ENCODE peak calls at places on chromosomes 11 and 22, in ten cellular contexts. One of them, this sample, is unnamed.

GRCh38 chr11:35949242-35949641 is 5.4 kb downstream of the LDLRAD3 start:
- DNase-seq in CD8-positive, alpha-beta memory T cell: no peak
- DNase-seq in choroid plexus epithelial cell: no peak
- DNase-seq in cardiac muscle cell: no peak
- DNase-seq in activated T-cell treated with anti-CD3 and anti-CD28 coated beads, Interleukin-2, amount 50 U/mL, for 1 hour: no peak
- DNase-seq in anterior cingulate cortex: no peak
- DNase-seq in GM12865: no peak
- DNase-seq in endothelial cell: no peak
- DNase-seq in GM20000: no peak
- DNase-seq in stimulated activated CD8-positive, alpha-beta memory T cell treated with anti-CD3 and anti-CD28 coated beads, Interleukin-2, amount 100 ng/mL, for 1 hour: no peak
- DNase-seq in this sample: no peak

GRCh38 chr11:11230802-11231562 is 122.1 kb downstream of the CSNK2A3 start:
- DNase-seq in CD8-positive, alpha-beta memory T cell: no peak
- DNase-seq in choroid plexus epithelial cell: peak
- DNase-seq in cardiac muscle cell: peak
- DNase-seq in activated T-cell treated with anti-CD3 and anti-CD28 coated beads, Interleukin-2, amount 50 U/mL, for 1 hour: peak
- DNase-seq in anterior cingulate cortex: no peak
- DNase-seq in GM12865: peak
- DNase-seq in endothelial cell: peak
- DNase-seq in GM20000: peak
- DNase-seq in stimulated activated CD8-positive, alpha-beta memory T cell treated with anti-CD3 and anti-CD28 coated beads, Interleukin-2, amount 100 ng/mL, for 1 hour: no peak
- DNase-seq in this sample: no peak

GRCh38 chr11:2581931-2582435 is 117.8 kb downstream of the KCNQ1OT1 start:
- DNase-seq in CD8-positive, alpha-beta memory T cell: no peak
- DNase-seq in choroid plexus epithelial cell: no peak
- DNase-seq in cardiac muscle cell: no peak
- DNase-seq in activated T-cell treated with anti-CD3 and anti-CD28 coated beads, Interleukin-2, amount 50 U/mL, for 1 hour: no peak
- DNase-seq in anterior cingulate cortex: no peak
- DNase-seq in GM12865: no peak
- DNase-seq in endothelial cell: peak
- DNase-seq in GM20000: no peak
- DNase-seq in stimulated activated CD8-positive, alpha-beta memory T cell treated with anti-CD3 and anti-CD28 coated beads, Interleukin-2, amount 100 ng/mL, for 1 hour: no peak
- DNase-seq in this sample: no peak

GRCh38 chr11:116481126-116481644 is 291.6 kb downstream of the BUD13 start:
- DNase-seq in CD8-positive, alpha-beta memory T cell: no peak
- DNase-seq in choroid plexus epithelial cell: no peak
- DNase-seq in cardiac muscle cell: no peak
- DNase-seq in activated T-cell treated with anti-CD3 and anti-CD28 coated beads, Interleukin-2, amount 50 U/mL, for 1 hour: no peak
- DNase-seq in anterior cingulate cortex: no peak
- DNase-seq in GM12865: no peak
- DNase-seq in endothelial cell: no peak
- DNase-seq in GM20000: no peak
- DNase-seq in stimulated activated CD8-positive, alpha-beta memory T cell treated with anti-CD3 and anti-CD28 coated beads, Interleukin-2, amount 100 ng/mL, for 1 hour: no peak
- DNase-seq in this sample: no peak

GRCh38 chr11:92253945-92254344 is 29.3 kb downstream of the FAT3 start:
- DNase-seq in CD8-positive, alpha-beta memory T cell: no peak
- DNase-seq in choroid plexus epithelial cell: peak
- DNase-seq in cardiac muscle cell: no peak
- DNase-seq in activated T-cell treated with anti-CD3 and anti-CD28 coated beads, Interleukin-2, amount 50 U/mL, for 1 hour: no peak
- DNase-seq in anterior cingulate cortex: no peak
- DNase-seq in GM12865: no peak
- DNase-seq in endothelial cell: no peak
- DNase-seq in GM20000: no peak
- DNase-seq in stimulated activated CD8-positive, alpha-beta memory T cell treated with anti-CD3 and anti-CD28 coated beads, Interleukin-2, amount 100 ng/mL, for 1 hour: no peak
- DNase-seq in this sample: no peak

GRCh38 chr22:30188911-30189310 is 57.6 kb downstream of the LIF start:
- DNase-seq in CD8-positive, alpha-beta memory T cell: no peak
- DNase-seq in choroid plexus epithelial cell: peak
- DNase-seq in cardiac muscle cell: no peak
- DNase-seq in activated T-cell treated with anti-CD3 and anti-CD28 coated beads, Interleukin-2, amount 50 U/mL, for 1 hour: no peak
- DNase-seq in anterior cingulate cortex: no peak
- DNase-seq in GM12865: no peak
- DNase-seq in endothelial cell: no peak
- DNase-seq in GM20000: no peak
- DNase-seq in stimulated activated CD8-positive, alpha-beta memory T cell treated with anti-CD3 and anti-CD28 coated beads, Interleukin-2, amount 100 ng/mL, for 1 hour: no peak
- DNase-seq in this sample: no peak

GRCh38 chr22:43850529-43850928 is 11.8 kb downstream of the SULT4A1 start:
- DNase-seq in CD8-positive, alpha-beta memory T cell: no peak
- DNase-seq in choroid plexus epithelial cell: no peak
- DNase-seq in cardiac muscle cell: no peak
- DNase-seq in activated T-cell treated with anti-CD3 and anti-CD28 coated beads, Interleukin-2, amount 50 U/mL, for 1 hour: no peak
- DNase-seq in anterior cingulate cortex: no peak
- DNase-seq in GM12865: no peak
- DNase-seq in endothelial cell: no peak
- DNase-seq in GM20000: no peak
- DNase-seq in stimulated activated CD8-positive, alpha-beta memory T cell treated with anti-CD3 and anti-CD28 coated beads, Interleukin-2, amount 100 ng/mL, for 1 hour: no peak
- DNase-seq in this sample: no peak

GRCh38 chr11:16632295-16633200 is 105.9 kb upstream of the C11orf58 start:
- DNase-seq in CD8-positive, alpha-beta memory T cell: no peak
- DNase-seq in choroid plexus epithelial cell: peak
- DNase-seq in cardiac muscle cell: peak
- DNase-seq in activated T-cell treated with anti-CD3 and anti-CD28 coated beads, Interleukin-2, amount 50 U/mL, for 1 hour: no peak
- DNase-seq in anterior cingulate cortex: no peak
- DNase-seq in GM12865: peak
- DNase-seq in endothelial cell: no peak
- DNase-seq in GM20000: no peak
- DNase-seq in stimulated activated CD8-positive, alpha-beta memory T cell treated with anti-CD3 and anti-CD28 coated beads, Interleukin-2, amount 100 ng/mL, for 1 hour: no peak
- DNase-seq in this sample: no peak

GRCh38 chr11:57903441-57904123 is 120.1 kb upstream of the OR9Q1 start:
- DNase-seq in CD8-positive, alpha-beta memory T cell: no peak
- DNase-seq in choroid plexus epithelial cell: no peak
- DNase-seq in cardiac muscle cell: no peak
- DNase-seq in activated T-cell treated with anti-CD3 and anti-CD28 coated beads, Interleukin-2, amount 50 U/mL, for 1 hour: no peak
- DNase-seq in anterior cingulate cortex: no peak
- DNase-seq in GM12865: no peak
- DNase-seq in endothelial cell: no peak
- DNase-seq in GM20000: no peak
- DNase-seq in stimulated activated CD8-positive, alpha-beta memory T cell treated with anti-CD3 and anti-CD28 coated beads, Interleukin-2, amount 100 ng/mL, for 1 hour: no peak
- DNase-seq in this sample: no peak

GRCh38 chr22:27541831-27542230 is 259.7 kb downstream of the MN1 start:
- DNase-seq in CD8-positive, alpha-beta memory T cell: no peak
- DNase-seq in choroid plexus epithelial cell: no peak
- DNase-seq in cardiac muscle cell: no peak
- DNase-seq in activated T-cell treated with anti-CD3 and anti-CD28 coated beads, Interleukin-2, amount 50 U/mL, for 1 hour: no peak
- DNase-seq in anterior cingulate cortex: no peak
- DNase-seq in GM12865: no peak
- DNase-seq in endothelial cell: no peak
- DNase-seq in GM20000: no peak
- DNase-seq in stimulated activated CD8-positive, alpha-beta memory T cell treated with anti-CD3 and anti-CD28 coated beads, Interleukin-2, amount 100 ng/mL, for 1 hour: no peak
- DNase-seq in this sample: no peak

GRCh38 chr22:17706451-17706900 is 67.8 kb downstream of the BID start:
- DNase-seq in CD8-positive, alpha-beta memory T cell: no peak
- DNase-seq in choroid plexus epithelial cell: peak
- DNase-seq in cardiac muscle cell: no peak
- DNase-seq in activated T-cell treated with anti-CD3 and anti-CD28 coated beads, Interleukin-2, amount 50 U/mL, for 1 hour: no peak
- DNase-seq in anterior cingulate cortex: no peak
- DNase-seq in GM12865: peak
- DNase-seq in endothelial cell: peak
- DNase-seq in GM20000: peak
- DNase-seq in stimulated activated CD8-positive, alpha-beta memory T cell treated with anti-CD3 and anti-CD28 coated beads, Interleukin-2, amount 100 ng/mL, for 1 hour: no peak
- DNase-seq in this sample: no peak

GRCh38 chr22:39472570-39473556 is 16.1 kb downstream of the MGAT3 start:
- DNase-seq in CD8-positive, alpha-beta memory T cell: no peak
- DNase-seq in choroid plexus epithelial cell: peak
- DNase-seq in cardiac muscle cell: peak
- DNase-seq in activated T-cell treated with anti-CD3 and anti-CD28 coated beads, Interleukin-2, amount 50 U/mL, for 1 hour: no peak
- DNase-seq in anterior cingulate cortex: no peak
- DNase-seq in GM12865: peak
- DNase-seq in endothelial cell: no peak
- DNase-seq in GM20000: no peak
- DNase-seq in stimulated activated CD8-positive, alpha-beta memory T cell treated with anti-CD3 and anti-CD28 coated beads, Interleukin-2, amount 100 ng/mL, for 1 hour: no peak
- DNase-seq in this sample: no peak

GRCh38 chr11:17352925-17353227 is 1.3 kb downstream of the NCR3LG1 start:
- DNase-seq in CD8-positive, alpha-beta memory T cell: no peak
- DNase-seq in choroid plexus epithelial cell: peak
- DNase-seq in cardiac muscle cell: peak
- DNase-seq in activated T-cell treated with anti-CD3 and anti-CD28 coated beads, Interleukin-2, amount 50 U/mL, for 1 hour: peak
- DNase-seq in anterior cingulate cortex: no peak
- DNase-seq in GM12865: peak
- DNase-seq in endothelial cell: peak
- DNase-seq in GM20000: no peak
- DNase-seq in stimulated activated CD8-positive, alpha-beta memory T cell treated with anti-CD3 and anti-CD28 coated beads, Interleukin-2, amount 100 ng/mL, for 1 hour: no peak
- DNase-seq in this sample: no peak

GRCh38 chr11:121274332-121274991 is 18.1 kb upstream of the SC5D start:
- DNase-seq in CD8-positive, alpha-beta memory T cell: no peak
- DNase-seq in choroid plexus epithelial cell: no peak
- DNase-seq in cardiac muscle cell: no peak
- DNase-seq in activated T-cell treated with anti-CD3 and anti-CD28 coated beads, Interleukin-2, amount 50 U/mL, for 1 hour: no peak
- DNase-seq in anterior cingulate cortex: no peak
- DNase-seq in GM12865: no peak
- DNase-seq in endothelial cell: no peak
- DNase-seq in GM20000: no peak
- DNase-seq in stimulated activated CD8-positive, alpha-beta memory T cell treated with anti-CD3 and anti-CD28 coated beads, Interleukin-2, amount 100 ng/mL, for 1 hour: no peak
- DNase-seq in this sample: no peak

GRCh38 chr22:20033045-20033706 is 12.3 kb downstream of the TANGO2 start:
- DNase-seq in CD8-positive, alpha-beta memory T cell: no peak
- DNase-seq in choroid plexus epithelial cell: no peak
- DNase-seq in cardiac muscle cell: no peak
- DNase-seq in activated T-cell treated with anti-CD3 and anti-CD28 coated beads, Interleukin-2, amount 50 U/mL, for 1 hour: no peak
- DNase-seq in anterior cingulate cortex: no peak
- DNase-seq in GM12865: no peak
- DNase-seq in endothelial cell: no peak
- DNase-seq in GM20000: no peak
- DNase-seq in stimulated activated CD8-positive, alpha-beta memory T cell treated with anti-CD3 and anti-CD28 coated beads, Interleukin-2, amount 100 ng/mL, for 1 hour: no peak
- DNase-seq in this sample: no peak

GRCh38 chr11:12330491-12331231 is 46.7 kb upstream of the PARVA start:
- DNase-seq in CD8-positive, alpha-beta memory T cell: no peak
- DNase-seq in choroid plexus epithelial cell: no peak
- DNase-seq in cardiac muscle cell: peak
- DNase-seq in activated T-cell treated with anti-CD3 and anti-CD28 coated beads, Interleukin-2, amount 50 U/mL, for 1 hour: no peak
- DNase-seq in anterior cingulate cortex: no peak
- DNase-seq in GM12865: no peak
- DNase-seq in endothelial cell: no peak
- DNase-seq in GM20000: no peak
- DNase-seq in stimulated activated CD8-positive, alpha-beta memory T cell treated with anti-CD3 and anti-CD28 coated beads, Interleukin-2, amount 100 ng/mL, for 1 hour: no peak
- DNase-seq in this sample: peak

GRCh38 chr11:69915501-69916250 is 96.5 kb upstream of the FGF3 start:
- DNase-seq in CD8-positive, alpha-beta memory T cell: no peak
- DNase-seq in choroid plexus epithelial cell: peak
- DNase-seq in cardiac muscle cell: peak
- DNase-seq in activated T-cell treated with anti-CD3 and anti-CD28 coated beads, Interleukin-2, amount 50 U/mL, for 1 hour: peak
- DNase-seq in anterior cingulate cortex: no peak
- DNase-seq in GM12865: peak
- DNase-seq in endothelial cell: peak
- DNase-seq in GM20000: peak
- DNase-seq in stimulated activated CD8-positive, alpha-beta memory T cell treated with anti-CD3 and anti-CD28 coated beads, Interleukin-2, amount 100 ng/mL, for 1 hour: no peak
- DNase-seq in this sample: peak

GRCh38 chr11:75214411-75214821 is 26.2 kb upstream of the TPBGL start:
- DNase-seq in CD8-positive, alpha-beta memory T cell: peak
- DNase-seq in choroid plexus epithelial cell: peak
- DNase-seq in cardiac muscle cell: peak
- DNase-seq in activated T-cell treated with anti-CD3 and anti-CD28 coated beads, Interleukin-2, amount 50 U/mL, for 1 hour: peak
- DNase-seq in anterior cingulate cortex: no peak
- DNase-seq in GM12865: peak
- DNase-seq in endothelial cell: peak
- DNase-seq in GM20000: peak
- DNase-seq in stimulated activated CD8-positive, alpha-beta memory T cell treated with anti-CD3 and anti-CD28 coated beads, Interleukin-2, amount 100 ng/mL, for 1 hour: peak
- DNase-seq in this sample: peak

This sample was measured in neural crest cell.